ENCODE peak calls at places on chromosomes 11 and 22, in eight cellular contexts. P is BE2C, H is neural progenitor cell, A is psoas muscle, K is adrenal gland, O is DND-41, V is small intestine, M is mesendoderm. U is an unnamed sample. For H3K4me1, the result is how much of the 10 kb centered on the place peaks cover.

GRCh38 chr11:27619936-27620335 is 80.3 kb downstream of the BDNF start:
- DNase-seq in O (no peak), H (no peak), A (no peak), P (no peak), M (no peak), K (no peak), V (no peak), U (no peak)

GRCh38 chr11:121965330-121965729 is 150.7 kb downstream of the BLID start:
- DNase-seq in M (no peak), V (no peak), H (no peak), A (peak), O (no peak), K (no peak), P (peak), U (no peak)

GRCh38 chr11:76237914-76238313 is 31.6 kb upstream of the WNT11 start:
- DNase-seq in V (peak), M (peak), H (peak), K (no peak), A (no peak), O (no peak), P (peak), U (no peak)

GRCh38 chr11:124115782-124116616 is 749 bp downstream of the VWA5A start:
- DNase-seq in H (peak), P (no peak), M (peak), A (no peak), K (peak), V (peak), O (no peak), U (peak)

GRCh38 chr11:334264-335033 is 13.8 kb upstream of the IFITM3 start:
- DNase-seq in O (no peak), A (peak), K (no peak), H (peak), V (no peak), M (peak), P (no peak), U (no peak)

GRCh38 chr11:842370-843002 is at the start of the genes POLR2L and TSPAN4:
- DNase-seq in V (peak), M (peak), K (peak), O (peak), A (peak), H (peak), P (peak), U (peak)

GRCh38 chr11:131758726-131759125 is 388.3 kb downstream of the NTM start:
- DNase-seq in V (no peak), H (no peak), P (no peak), A (no peak), O (no peak), K (no peak), M (no peak), U (no peak)

GRCh38 chr11:70433038-70433437 is 34.7 kb downstream of the CTTN start:
- DNase-seq in K (no peak), V (no peak), H (no peak), A (peak), M (no peak), P (no peak), O (no peak), U (no peak)

GRCh38 chr11:8873966-8874365 is 37.0 kb upstream of the AKIP1 start:
- DNase-seq in O (no peak), K (no peak), H (no peak), M (no peak), P (no peak), V (no peak), A (no peak), U (no peak)

GRCh38 chr11:93524868-93525267 is 18.3 kb downstream of the SMCO4 start:
- DNase-seq in V (no peak), K (no peak), P (no peak), M (no peak), O (no peak), H (no peak), A (no peak), U (no peak)

GRCh38 chr22:20219667-20220628 is 48.2 kb downstream of the RTN4R start:
- DNase-seq in H (no peak), K (no peak), M (peak), A (no peak), P (peak), O (peak), V (no peak), U (no peak)

GRCh38 chr11:109267293-109268095 is 154.5 kb upstream of the C11orf87 start:
- DNase-seq in H (no peak), K (no peak), M (peak), V (no peak), O (no peak), P (no peak), A (no peak), U (no peak)

GRCh38 chr11:64603411-64604110 is 12.5 kb downstream of the SLC22A12 start:
- DNase-seq in K (no peak), M (no peak), V (no peak), P (no peak), A (no peak), H (no peak), O (no peak), U (no peak)

GRCh38 chr11:10618490-10618889 is 50.0 kb upstream of the LYVE1 start:
- DNase-seq in O (no peak), P (no peak), H (no peak), A (no peak), V (no peak), K (no peak), M (peak), U (no peak)
- H3K4me1 ChIP-seq in O (under half), P (under half), H (under half), A (under half), V (under half), K (under half), M (under half), U (under half)

GRCh38 chr11:69295995-69296889 is 2.3 kb downstream of the MYEOV start:
- DNase-seq in A (peak), H (no peak), K (peak), M (no peak), V (no peak), O (no peak), P (no peak), U (peak)
- H3K4me1 ChIP-seq in A (under half), H (under half), K (under half), M (under half), V (under half), O (under half), P (under half), U (under half)

GRCh38 chr11:61782841-61783240 is 9.6 kb downstream of the TMEM258 start:
- DNase-seq in H (no peak), M (no peak), V (no peak), O (no peak), K (no peak), P (no peak), A (peak), U (no peak)
- H3K4me1 ChIP-seq in H (under half), M (under half), V (under half), O (under half), K (under half), P (under half), A (under half), U (under half)

DNA sequence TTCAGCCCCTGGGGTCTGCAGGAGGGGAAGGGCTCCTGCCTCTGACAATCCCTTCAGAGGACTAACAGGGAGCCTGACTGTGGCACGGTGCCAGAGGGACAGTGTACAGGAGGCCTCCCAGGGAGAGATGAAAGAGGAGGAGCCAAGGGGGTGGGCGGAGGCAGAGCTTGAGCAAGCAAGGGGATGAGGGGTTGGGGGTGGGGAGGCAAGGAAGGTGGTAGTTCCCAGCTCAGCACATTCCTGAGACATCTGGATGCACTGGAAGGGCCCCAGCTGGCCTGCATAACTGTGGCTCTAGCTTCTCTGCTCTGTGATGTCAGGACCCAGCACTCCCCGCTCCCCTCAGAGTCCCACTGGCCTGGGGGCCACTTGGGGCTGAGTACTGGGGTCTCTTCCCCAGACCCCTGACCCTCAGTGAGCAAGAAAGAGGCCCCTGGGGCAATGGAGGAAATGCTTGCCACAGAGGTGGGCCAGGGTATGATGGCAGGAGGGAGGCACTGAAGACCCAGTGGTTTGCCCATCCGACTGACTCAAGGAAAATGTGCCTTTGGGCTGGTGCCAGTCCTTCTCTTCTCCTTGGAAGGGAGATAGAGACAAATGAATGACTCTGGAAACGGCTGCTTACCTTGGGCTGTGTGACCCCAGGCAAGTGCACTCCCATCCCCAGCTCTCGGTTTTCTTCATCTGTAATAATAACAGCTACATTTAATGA is 13.3 kb downstream of the CREB3L1 start:
- DNase-seq in H (peak), A (peak), K (peak), V (no peak), M (peak), O (peak), P (peak), U (peak)
- H3K4me1 ChIP-seq in H (under half), A (under half), K (under half), V (under half), M (under half), O (under half), P (under half), U (under half)

DNA sequence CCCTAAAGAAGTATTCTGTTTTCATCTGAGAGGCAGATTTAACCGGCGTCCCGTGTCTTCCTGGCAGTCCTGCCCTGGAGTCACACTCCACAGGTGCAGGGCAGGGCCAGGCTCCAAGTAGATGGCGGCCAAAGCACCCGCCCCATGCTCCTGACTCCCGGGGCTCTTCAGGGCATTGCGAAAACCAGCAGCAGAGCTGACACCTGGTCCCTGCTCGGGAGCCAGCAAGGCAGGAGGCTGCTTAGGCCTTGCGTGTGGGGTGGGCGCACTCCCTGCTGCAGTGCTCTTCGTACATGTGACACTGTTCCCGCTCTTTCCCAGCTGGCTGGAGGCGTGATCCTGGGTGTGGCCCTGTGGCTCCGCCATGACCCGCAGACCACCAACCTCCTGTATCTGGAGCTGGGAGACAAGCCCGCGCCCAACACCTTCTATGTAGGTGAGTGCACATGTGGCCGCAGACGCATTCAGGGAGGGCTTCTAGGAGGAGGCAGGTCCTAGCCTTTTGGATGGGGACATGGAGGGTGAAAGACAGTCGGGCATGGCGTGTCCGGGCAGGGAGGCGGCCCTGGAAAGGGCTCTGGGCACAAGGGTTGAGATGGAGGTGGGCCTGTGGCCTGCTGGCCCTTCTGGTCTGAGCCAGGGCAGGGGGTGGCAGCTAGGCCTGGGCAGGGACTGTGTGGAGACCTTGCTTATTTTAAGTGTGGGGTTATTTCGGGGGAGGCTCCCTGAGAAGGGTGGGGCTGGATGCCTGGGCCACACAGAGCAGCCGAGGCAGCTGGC is 10.3 kb upstream of the TSSC4 start:
- DNase-seq in K (no peak), O (no peak), V (no peak), H (no peak), P (no peak), M (no peak), A (peak), U (no peak)
- H3K4me1 ChIP-seq in K (half or more), O (under half), V (under half), H (under half), P (under half), M (under half), A (under half), U (half or more)

GRCh38 chr11:41459602-41460405 is at the start of gene LRRC4C:
- DNase-seq in V (no peak), H (peak), P (no peak), A (no peak), O (no peak), M (no peak), K (peak), U (no peak)
- H3K4me1 ChIP-seq in V (under half), H (under half), P (under half), A (under half), O (under half), M (under half), K (under half), U (under half)

DNA sequence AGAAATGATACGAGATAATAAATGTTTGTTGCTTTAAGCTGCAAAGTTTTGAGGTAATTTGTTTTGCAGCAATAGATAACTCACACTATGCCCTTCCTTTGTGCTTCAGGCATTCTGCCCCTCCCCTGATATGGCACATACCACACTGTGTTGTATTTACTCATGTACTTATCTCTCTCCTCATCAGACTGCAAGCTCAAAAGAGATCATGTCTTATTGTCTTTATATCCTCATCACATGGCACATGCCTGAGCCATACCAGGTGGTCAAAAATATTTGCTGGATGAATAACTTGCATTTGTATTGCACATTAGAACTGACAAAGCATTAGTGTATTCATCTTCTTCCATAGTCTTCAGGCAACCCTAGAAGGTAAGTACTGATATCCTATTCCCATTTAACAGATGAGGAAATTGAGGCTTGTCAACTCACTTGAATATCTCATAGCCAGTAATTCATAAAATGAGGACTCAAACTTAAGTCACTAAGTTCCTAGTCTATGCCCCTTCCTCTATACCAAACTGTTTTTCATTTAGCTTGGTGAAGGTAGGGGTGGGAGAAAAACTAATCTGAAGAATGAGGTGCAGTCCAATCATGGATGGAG is 83.9 kb upstream of the EED start:
- DNase-seq in M (peak), H (no peak), O (no peak), V (peak), K (no peak), P (no peak), A (no peak), U (no peak)
- H3K4me1 ChIP-seq in M (under half), H (under half), O (under half), V (under half), K (under half), P (under half), A (under half), U (under half)

GRCh38 chr22:37453696-37454095 is 26.4 kb upstream of the ELFN2 start:
- DNase-seq in M (no peak), P (no peak), V (no peak), H (no peak), K (no peak), O (no peak), A (no peak), U (no peak)
- H3K4me1 ChIP-seq in M (under half), P (under half), V (under half), H (under half), K (under half), O (under half), A (under half), U (under half)

DNA sequence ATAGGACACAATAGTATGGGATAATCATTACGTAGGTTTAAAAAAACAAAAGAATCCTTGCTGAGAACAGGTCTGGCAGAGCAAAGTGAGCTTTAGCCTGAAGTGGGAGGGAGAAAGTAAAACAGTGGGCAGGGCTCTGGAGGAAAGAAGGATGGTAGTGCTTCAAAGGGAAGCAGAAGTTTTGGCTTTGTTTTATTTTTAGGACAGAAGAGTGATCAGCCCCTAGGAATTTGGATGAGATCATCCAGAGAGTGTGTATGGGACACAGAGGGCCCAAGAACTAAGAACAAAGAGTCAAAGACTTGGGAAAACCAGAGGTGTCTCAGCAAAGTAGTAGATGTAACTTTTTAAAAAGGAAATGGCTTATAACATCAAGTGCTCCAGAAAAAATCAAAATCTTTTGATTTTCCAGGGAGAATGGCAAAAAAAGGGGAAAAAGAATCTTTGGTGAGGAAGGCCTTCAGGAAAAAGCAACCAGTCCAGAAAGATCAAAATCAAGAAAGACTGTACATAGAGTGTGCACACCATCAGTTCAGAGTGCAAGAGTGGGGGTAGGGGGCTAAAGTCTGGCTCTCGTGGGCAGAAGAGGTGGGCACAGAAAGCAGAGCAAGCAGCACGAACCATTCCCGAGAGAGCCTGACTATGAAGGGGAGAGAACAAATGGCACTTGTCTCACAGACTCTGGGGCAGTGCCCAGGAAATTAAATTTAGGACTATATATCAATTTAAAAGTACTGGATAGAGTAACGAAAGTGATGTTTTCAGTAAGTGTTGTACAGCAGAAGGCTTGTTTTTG is 30.1 kb downstream of the MAPK1 start:
- DNase-seq in M (peak), H (peak), A (no peak), K (peak), V (no peak), O (no peak), P (no peak), U (no peak)
- H3K4me1 ChIP-seq in M (under half), H (under half), A (under half), K (under half), V (under half), O (under half), P (under half), U (under half)

GRCh38 chr11:58769308-58769707 is 37.6 kb upstream of the GLYAT start:
- DNase-seq in H (no peak), V (no peak), M (no peak), P (no peak), A (no peak), K (no peak), O (no peak), U (no peak)

GRCh38 chr11:58770166-58770565 is 38.4 kb upstream of the GLYAT start:
- DNase-seq in O (no peak), V (no peak), A (no peak), P (no peak), M (no peak), H (no peak), K (no peak), U (no peak)

GRCh38 chr11:58765078-58765477 is 33.3 kb upstream of the GLYAT start:
- DNase-seq in A (no peak), M (no peak), H (no peak), V (no peak), K (no peak), O (no peak), P (no peak), U (no peak)

GRCh38 chr11:58770627-58771457 is 39.1 kb upstream of the GLYAT start:
- DNase-seq in O (no peak), K (no peak), H (no peak), A (no peak), V (no peak), P (no peak), M (no peak), U (no peak)

DNA sequence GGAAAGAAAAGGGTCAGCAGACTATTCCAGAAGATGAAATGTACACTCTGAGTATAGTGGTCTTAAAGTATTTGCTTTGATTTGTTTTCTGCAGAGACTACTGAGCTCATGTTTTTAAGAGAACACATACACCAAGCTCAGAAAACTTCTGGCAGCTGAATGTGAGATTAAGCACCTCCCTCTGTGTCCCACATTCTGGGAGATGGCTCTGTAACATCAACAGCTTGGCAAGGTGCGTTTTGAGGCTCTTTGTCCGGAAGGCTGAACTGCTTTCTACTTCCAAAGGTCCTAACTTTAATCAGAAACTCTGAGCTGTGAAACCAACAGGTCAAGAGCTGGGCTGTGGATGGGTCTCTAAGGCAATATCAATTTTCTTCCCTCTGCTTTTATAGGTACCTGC is 36.4 kb upstream of the GLYAT start:
- DNase-seq in K (no peak), A (no peak), O (no peak), M (no peak), V (no peak), P (no peak), H (no peak), U (no peak)
- H3K4me1 ChIP-seq in K (under half), A (under half), O (under half), M (under half), V (under half), P (under half), H (under half), U (under half)